ENCODE peak calls at places on chromosomes 1 and 21, in eight cellular contexts. Z, K, A, M, U, W, R and J are unnamed samples.
A peak's percentile ranks its signal among the peaks of the same experiment; 100 is the strongest.

GRCh38 chr1:33332357-33332789 is 11.5 kb upstream of the A3GALT2 start:
- DNase-seq in Z (peak; percentile 87), K (peak; percentile 87), A (no peak), M (no peak), U (no peak), W (no peak), R (no peak), J (no peak)

GRCh38 chr1:235588916-235589515 is 60.6 kb downstream of the GNG4 start:
- DNase-seq in Z (no peak), K (peak; percentile 78), A (peak; percentile 65), M (no peak), U (no peak), W (no peak), R (peak; percentile 31), J (no peak)

GRCh38 chr21:46515109-46515508 is 56.4 kb downstream of the DIP2A start:
- DNase-seq in Z (peak; percentile 83), K (peak; percentile 63), A (peak; percentile 18), M (peak; percentile 42), U (no peak), W (peak; percentile 40), R (no peak), J (no peak)

GRCh38 chr1:31414692-31415370 is 1.8 kb downstream of the SERINC2 start:
- DNase-seq in Z (no peak), K (no peak), A (no peak), M (no peak), U (no peak), W (no peak), R (no peak), J (no peak)

GRCh38 chr1:6163191-6163972 is 16.7 kb downstream of the CHD5 start:
- DNase-seq in Z (no peak), K (no peak), A (no peak), M (no peak), U (no peak), W (no peak), R (no peak), J (no peak)

GRCh38 chr1:240363315-240363714 is 248.6 kb downstream of the GREM2 start:
- DNase-seq in Z (no peak), K (no peak), A (no peak), M (no peak), U (no peak), W (no peak), R (no peak), J (no peak)

GRCh38 chr1:34746785-34747637 is 7.8 kb upstream of the GJB5 start:
- DNase-seq in Z (no peak), K (no peak), A (no peak), M (no peak), U (no peak), W (no peak), R (no peak), J (no peak)

GRCh38 chr21:46437096-46437498 is 21.6 kb upstream of the DIP2A start:
- DNase-seq in Z (no peak), K (no peak), A (no peak), M (no peak), U (no peak), W (no peak), R (no peak), J (no peak)

GRCh38 chr1:70961374-70961773 is 86.2 kb downstream of the PTGER3 start:
- DNase-seq in Z (no peak), K (no peak), A (no peak), M (no peak), U (no peak), W (no peak), R (no peak), J (no peak)

GRCh38 chr1:226637147-226637935 is 88.8 kb downstream of the STUM start:
- DNase-seq in Z (no peak), K (peak; percentile 63), A (peak; percentile 42), M (peak; percentile 73), U (no peak), W (peak; percentile 63), R (peak; percentile 54), J (peak; percentile 53)

GRCh38 chr1:241749924-241750695 is 97.9 kb upstream of the EXO1 start:
- DNase-seq in Z (no peak), K (no peak), A (no peak), M (no peak), U (no peak), W (no peak), R (no peak), J (no peak)
- H3K4me3 ChIP-seq in Z (no peak overlapping the region), K (no peak overlapping the region), A (no peak overlapping the region), M (no peak overlapping the region), U (no peak overlapping the region), W (no peak overlapping the region), R (no peak overlapping the region), J (no peak overlapping the region)

GRCh38 chr1:90728656-90729257 is 11.7 kb upstream of the BARHL2 start:
- DNase-seq in Z (no peak), K (no peak), A (no peak), M (no peak), U (no peak), W (no peak), R (no peak), J (no peak)

GRCh38 chr1:90731382-90732050 is 14.4 kb upstream of the BARHL2 start:
- DNase-seq in Z (no peak), K (no peak), A (no peak), M (no peak), U (no peak), W (no peak), R (no peak), J (no peak)

GRCh38 chr1:90727917-90728655 is 11.0 kb upstream of the BARHL2 start:
- DNase-seq in Z (no peak), K (no peak), A (no peak), M (no peak), U (no peak), W (no peak), R (no peak), J (no peak)

GRCh38 chr1:90730247-90731022 is 13.3 kb upstream of the BARHL2 start:
- DNase-seq in Z (no peak), K (peak; percentile 13), A (peak; percentile 8), M (no peak), U (no peak), W (no peak), R (no peak), J (no peak)

GRCh38 chr1:90729484-90730246 is 12.6 kb upstream of the BARHL2 start:
- DNase-seq in Z (no peak), K (no peak), A (peak; percentile 4), M (no peak), U (no peak), W (no peak), R (no peak), J (peak; percentile 46)
- TF ChIP-seq CTCF in Z (no peak), K (peak; percentile 34), A (peak; percentile 64), M (peak; percentile 44), U (peak; percentile 17), W (no peak), R (peak; percentile 31), J (peak; percentile 37)

DNA sequence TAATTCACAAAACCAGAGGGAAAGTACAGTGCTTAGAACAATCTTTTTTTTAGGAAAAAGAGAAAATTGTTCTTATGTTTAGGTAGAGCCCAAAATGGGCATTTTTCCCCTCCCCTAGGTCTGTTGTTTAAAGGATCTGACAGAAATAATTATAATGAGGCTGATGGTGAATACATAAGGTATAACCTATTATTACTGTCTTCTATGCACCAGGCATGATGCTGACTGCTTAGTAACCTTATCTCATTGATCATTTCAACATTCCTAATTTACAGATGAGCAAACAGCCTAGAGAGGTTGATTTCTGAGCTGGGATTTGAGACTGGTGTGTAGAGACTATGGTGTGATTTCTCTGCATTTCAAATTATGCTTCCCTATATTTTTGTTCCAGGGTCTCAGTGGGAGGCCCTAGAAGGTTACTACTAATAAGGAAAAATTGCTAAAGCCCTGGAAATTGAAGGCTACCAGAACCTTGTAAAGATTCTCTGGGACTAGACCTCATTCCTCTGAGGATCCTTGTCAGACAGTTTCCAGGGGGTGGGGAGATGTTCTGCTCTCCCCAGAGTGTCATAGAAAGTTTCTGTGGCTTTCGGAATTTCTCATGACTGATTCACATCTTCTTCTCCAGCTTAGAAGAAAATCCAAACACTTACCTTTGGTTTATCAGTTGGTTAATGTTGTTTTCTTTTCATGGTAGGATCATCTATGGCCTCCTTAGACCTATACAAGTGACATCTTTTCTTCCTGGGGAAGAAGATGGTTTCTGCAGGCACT is 44.9 kb downstream of the ROR1 start:
- DNase-seq in Z (no peak), K (no peak), A (no peak), M (no peak), U (no peak), W (no peak), R (no peak), J (no peak)
- H3K4me1 ChIP-seq in Z (peaks cover 5% of the 10 kb centered on the region), K (peaks cover 39% of the 10 kb centered on the region), A (no peaks in the 10 kb centered on the region), M (peaks cover 59% of the 10 kb centered on the region), U (no peaks in the 10 kb centered on the region), W (peaks cover 68% of the 10 kb centered on the region), R (peaks cover 25% of the 10 kb centered on the region), J (no peaks in the 10 kb centered on the region)

GRCh38 chr1:30042438-30043147 is 680.8 kb downstream of the MATN1 start:
- DNase-seq in Z (no peak), K (no peak), A (no peak), M (no peak), U (no peak), W (no peak), R (peak; percentile 40), J (no peak)

GRCh38 chr1:30041741-30042437 is 681.5 kb downstream of the MATN1 start:
- DNase-seq in Z (no peak), K (no peak), A (no peak), M (no peak), U (no peak), W (no peak), R (peak; percentile 48), J (no peak)

GRCh38 chr1:30044745-30045144 is 678.6 kb downstream of the MATN1 start:
- DNase-seq in Z (no peak), K (no peak), A (no peak), M (no peak), U (no peak), W (no peak), R (no peak), J (no peak)

GRCh38 chr1:30043731-30044408 is 679.5 kb downstream of the MATN1 start:
- DNase-seq in Z (no peak), K (no peak), A (no peak), M (no peak), U (no peak), W (no peak), R (peak; percentile 42), J (no peak)

DNA sequence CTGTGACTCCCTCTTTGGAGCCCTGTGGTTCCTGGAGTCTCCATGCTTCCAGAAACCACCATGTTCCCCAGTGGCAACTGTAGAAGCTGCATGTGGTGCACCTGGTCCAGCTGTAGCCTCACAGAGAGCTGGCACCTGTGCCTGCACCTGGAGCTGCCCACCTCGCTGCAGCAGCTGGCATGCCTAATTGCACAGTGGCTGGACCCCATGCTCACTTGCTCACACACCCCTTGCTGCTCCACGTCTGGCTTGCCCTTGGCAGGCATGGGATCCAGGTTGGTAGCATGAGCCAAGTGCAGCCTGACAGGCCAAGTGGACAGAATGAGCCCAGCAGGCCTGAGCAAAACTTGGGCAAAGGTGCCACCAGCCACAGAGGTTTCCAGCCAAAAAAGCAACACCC is 680.1 kb downstream of the MATN1 start:
- DNase-seq in Z (no peak), K (no peak), A (no peak), M (no peak), U (no peak), W (no peak), R (peak; percentile 42), J (no peak)
- H3K4me3 ChIP-seq in Z (no peak overlapping the region), K (no peak overlapping the region), A (no peak overlapping the region), M (no peak overlapping the region), U (no peak overlapping the region), W (no peak overlapping the region), R (no peak overlapping the region), J (no peak overlapping the region)

GRCh38 chr1:241679404-241679803 is 27.3 kb downstream of the WDR64 start:
- DNase-seq in Z (no peak), K (no peak), A (no peak), M (no peak), U (no peak), W (no peak), R (no peak), J (no peak)
- TF ChIP-seq CTCF in Z (no peak), K (no peak), A (no peak), M (no peak), U (no peak), W (no peak), R (no peak), J (no peak)

GRCh38 chr1:111202366-111202706 is 1.9 kb upstream of the DENND2D start:
- DNase-seq in Z (no peak), K (no peak), A (no peak), M (no peak), U (no peak), W (no peak), R (no peak), J (no peak)
- H3K4me1 ChIP-seq in Z (peaks cover 14% of the 10 kb centered on the region), K (no peaks in the 10 kb centered on the region), A (peaks cover 79% of the 10 kb centered on the region), M (peaks cover 8% of the 10 kb centered on the region), U (peaks cover 39% of the 10 kb centered on the region), W (peaks cover 9% of the 10 kb centered on the region), R (peaks cover 45% of the 10 kb centered on the region), J (no peaks in the 10 kb centered on the region)